ENCODE peak calls at places on chromosomes 12 and 14, in five cellular contexts. One of them, this sample, is unnamed.

GRCh38 chr12:119227292-119227691 is 48.6 kb downstream of the HSPB8 start:
- DNase-seq in iPS DF 6.9: no peak
- DNase-seq in adrenal gland: no peak
- DNase-seq in anterior cingulate cortex: no peak
- DNase-seq in fibroblast of the aortic adventitia: no peak
- DNase-seq in this sample: no peak

GRCh38 chr12:6945613-6946012 is 1.8 kb downstream of the C12orf57 start:
- DNase-seq in iPS DF 6.9: no peak
- DNase-seq in adrenal gland: peak; percentile 74
- DNase-seq in anterior cingulate cortex: no peak
- DNase-seq in fibroblast of the aortic adventitia: no peak
- DNase-seq in this sample: peak; percentile 61

GRCh38 chr12:52189376-52190174 is 2.2 kb downstream of the KRT80 start:
- DNase-seq in iPS DF 6.9: no peak
- DNase-seq in adrenal gland: no peak
- DNase-seq in anterior cingulate cortex: no peak
- DNase-seq in fibroblast of the aortic adventitia: peak; percentile 75
- DNase-seq in this sample: no peak

GRCh38 chr12:43277630-43278267 is 274.3 kb downstream of the ADAMTS20 start:
- DNase-seq in iPS DF 6.9: no peak
- DNase-seq in adrenal gland: no peak
- DNase-seq in anterior cingulate cortex: no peak
- DNase-seq in fibroblast of the aortic adventitia: peak; percentile 56
- DNase-seq in this sample: no peak

GRCh38 chr12:123306200-123306599 is 34.5 kb upstream of the CDK2AP1 start:
- DNase-seq in iPS DF 6.9: no peak
- DNase-seq in adrenal gland: no peak
- DNase-seq in anterior cingulate cortex: no peak
- DNase-seq in fibroblast of the aortic adventitia: no peak
- DNase-seq in this sample: no peak

GRCh38 chr14:89190779-89191513 is 226.1 kb downstream of the FOXN3 start:
- DNase-seq in iPS DF 6.9: no peak
- DNase-seq in adrenal gland: peak; percentile 92
- DNase-seq in anterior cingulate cortex: peak; percentile 27
- DNase-seq in fibroblast of the aortic adventitia: no peak
- DNase-seq in this sample: no peak

GRCh38 chr12:41981758-41982157 is 162.9 kb downstream of the GXYLT1 start:
- DNase-seq in iPS DF 6.9: no peak
- DNase-seq in adrenal gland: no peak
- DNase-seq in anterior cingulate cortex: no peak
- DNase-seq in fibroblast of the aortic adventitia: no peak
- DNase-seq in this sample: no peak

GRCh38 chr14:19993438-19993837 is 8.5 kb upstream of the OR4Q2 start:
- DNase-seq in iPS DF 6.9: no peak
- DNase-seq in adrenal gland: no peak
- DNase-seq in anterior cingulate cortex: no peak
- DNase-seq in fibroblast of the aortic adventitia: no peak
- DNase-seq in this sample: no peak

GRCh38 chr12:34289431-34290190 is 267.3 kb downstream of the ALG10 start:
- DNase-seq in iPS DF 6.9: no peak
- DNase-seq in adrenal gland: peak; percentile 21
- DNase-seq in anterior cingulate cortex: no peak
- DNase-seq in fibroblast of the aortic adventitia: no peak
- DNase-seq in this sample: no peak